ENCODE peak calls at places on chromosomes 5 and 9, in eight cellular contexts. H, P, W, S, Y, G, M and B are unnamed samples.

GRCh38 chr5:170429014-170429413 is 39.8 kb upstream of the KCNMB1 start:
- DNase-seq in H (no peak), P (no peak), W (no peak), S (no peak), Y (no peak), G (no peak), M (no peak), B (no peak)

GRCh38 chr9:35552837-35553236 is 52.2 kb upstream of the TESK1 start:
- DNase-seq in H (no peak), P (no peak), W (no peak), S (no peak), Y (no peak), G (no peak), M (no peak), B (no peak)

GRCh38 chr5:131548190-131548589 is 86.8 kb downstream of the RAPGEF6 start:
- DNase-seq in H (no peak), P (no peak), W (no peak), S (no peak), Y (no peak), G (no peak), M (no peak), B (no peak)

GRCh38 chr5:134969166-134969565 is 1.5 kb downstream of the CATSPER3 start:
- DNase-seq in H (no peak), P (no peak), W (no peak), S (no peak), Y (no peak), G (no peak), M (no peak), B (no peak)

GRCh38 chr5:126628102-126628501 is 27.4 kb downstream of the PHAX start:
- DNase-seq in H (no peak), P (no peak), W (no peak), S (no peak), Y (no peak), G (no peak), M (no peak), B (no peak)

GRCh38 chr9:131276891-131277672 is 772 bp upstream of the FAM78A start:
- DNase-seq in H (no peak), P (no peak), W (no peak), S (no peak), Y (peak), G (no peak), M (no peak), B (no peak)

GRCh38 chr5:143557061-143557818 is 153.8 kb upstream of the NR3C1 start:
- DNase-seq in H (no peak), P (no peak), W (no peak), S (no peak), Y (peak), G (no peak), M (peak), B (no peak)

GRCh38 chr9:108150736-108151135 is 661.2 kb upstream of the KLF4 start:
- DNase-seq in H (no peak), P (no peak), W (no peak), S (peak), Y (no peak), G (no peak), M (no peak), B (no peak)

GRCh38 chr5:60339691-60340191 is 360.2 kb downstream of the DEPDC1B start:
- DNase-seq in H (peak), P (no peak), W (no peak), S (no peak), Y (no peak), G (peak), M (no peak), B (peak)

GRCh38 chr5:134555889-134556311 is 30.4 kb downstream of the JADE2 start:
- DNase-seq in H (peak), P (no peak), W (peak), S (no peak), Y (peak), G (peak), M (no peak), B (peak)

GRCh38 chr9:87120610-87121009 is 173.3 kb upstream of the GAS1 start:
- DNase-seq in H (no peak), P (no peak), W (no peak), S (no peak), Y (no peak), G (no peak), M (no peak), B (no peak)

GRCh38 chr9:114465906-114466900 is 39.1 kb downstream of the WHRN start:
- DNase-seq in H (no peak), P (no peak), W (no peak), S (no peak), Y (no peak), G (no peak), M (no peak), B (no peak)

GRCh38 chr9:108397286-108397685 is 458.5 kb downstream of the ACTL7B start:
- DNase-seq in H (no peak), P (no peak), W (no peak), S (no peak), Y (no peak), G (no peak), M (no peak), B (no peak)

GRCh38 chr9:80866121-80866520 is 823.2 kb downstream of the TLE1 start:
- DNase-seq in H (no peak), P (no peak), W (no peak), S (no peak), Y (no peak), G (no peak), M (no peak), B (no peak)

GRCh38 chr5:95281211-95281610 is 3.7 kb downstream of the MCTP1 start:
- DNase-seq in H (peak), P (no peak), W (no peak), S (no peak), Y (no peak), G (peak), M (no peak), B (no peak)

GRCh38 chr5:1375871-1376850 is 31.3 kb upstream of the CLPTM1L start:
- DNase-seq in H (no peak), P (no peak), W (no peak), S (no peak), Y (no peak), G (no peak), M (no peak), B (no peak)

GRCh38 chr9:114732842-114733241 is 50.9 kb upstream of the TEX48 start:
- DNase-seq in H (no peak), P (no peak), W (no peak), S (no peak), Y (no peak), G (no peak), M (no peak), B (no peak)

GRCh38 chr9:100515578-100516494 is 42.9 kb downstream of the TMEFF1 start:
- DNase-seq in H (no peak), P (no peak), W (no peak), S (no peak), Y (no peak), G (no peak), M (no peak), B (no peak)

GRCh38 chr5:87388129-87388528 is 24.6 kb downstream of the CCNH start:
- DNase-seq in H (no peak), P (no peak), W (no peak), S (no peak), Y (no peak), G (no peak), M (no peak), B (no peak)

GRCh38 chr9:129381481-129381957 is 203.5 kb upstream of the IER5L start:
- DNase-seq in H (no peak), P (no peak), W (no peak), S (no peak), Y (no peak), G (no peak), M (no peak), B (no peak)

GRCh38 chr5:83184534-83184933 is 107.2 kb downstream of the XRCC4 start:
- DNase-seq in H (no peak), P (no peak), W (no peak), S (no peak), Y (no peak), G (no peak), M (no peak), B (no peak)

GRCh38 chr5:6305821-6306220 is 72.5 kb downstream of the MED10 start:
- DNase-seq in H (no peak), P (no peak), W (no peak), S (no peak), Y (no peak), G (no peak), M (no peak), B (no peak)

GRCh38 chr9:1591310-1591709 is 423.8 kb upstream of the SMARCA2 start:
- DNase-seq in H (no peak), P (no peak), W (no peak), S (no peak), Y (no peak), G (no peak), M (no peak), B (no peak)

GRCh38 chr9:111599948-111600343 is 499 bp upstream of the PTGR1 start:
- DNase-seq in H (no peak), P (no peak), W (no peak), S (no peak), Y (no peak), G (no peak), M (no peak), B (no peak)

GRCh38 chr5:67061511-67061910 is 135.1 kb downstream of the CD180 start:
- DNase-seq in H (no peak), P (no peak), W (no peak), S (no peak), Y (no peak), G (no peak), M (no peak), B (no peak)

GRCh38 chr9:123335227-123335985 is 20.6 kb upstream of the CRB2 start:
- DNase-seq in H (peak), P (no peak), W (no peak), S (peak), Y (no peak), G (no peak), M (no peak), B (peak)

GRCh38 chr9:93662952-93663572 is 86.7 kb downstream of the PHF2 start:
- DNase-seq in H (no peak), P (no peak), W (no peak), S (no peak), Y (no peak), G (no peak), M (no peak), B (no peak)

GRCh38 chr9:93910196-93910595 is 45.0 kb downstream of the BARX1 start:
- DNase-seq in H (no peak), P (no peak), W (no peak), S (no peak), Y (no peak), G (no peak), M (no peak), B (no peak)

GRCh38 chr5:129379406-129379805 is 80.7 kb upstream of the ADAMTS19 start:
- DNase-seq in H (no peak), P (no peak), W (no peak), S (no peak), Y (no peak), G (no peak), M (no peak), B (no peak)

GRCh38 chr5:154278908-154279307 is 88.4 kb downstream of the GALNT10 start:
- DNase-seq in H (no peak), P (no peak), W (no peak), S (no peak), Y (no peak), G (no peak), M (no peak), B (no peak)

GRCh38 chr5:155575861-155576260 is 562.3 kb downstream of the KIF4B start:
- DNase-seq in H (no peak), P (no peak), W (no peak), S (no peak), Y (no peak), G (peak), M (no peak), B (no peak)

GRCh38 chr9:89919171-89919681 is 314.4 kb downstream of the GADD45G start:
- DNase-seq in H (no peak), P (peak), W (no peak), S (no peak), Y (peak), G (no peak), M (peak), B (no peak)

GRCh38 chr9:10134266-10134665 is 478.5 kb downstream of the PTPRD start:
- DNase-seq in H (no peak), P (no peak), W (no peak), S (no peak), Y (no peak), G (no peak), M (no peak), B (no peak)

GRCh38 chr9:70411141-70411929 is 3.1 kb downstream of the KLF9 start:
- DNase-seq in H (peak), P (no peak), W (peak), S (no peak), Y (no peak), G (peak), M (no peak), B (peak)

GRCh38 chr9:92294297-92294676 is 790 bp upstream of the IARS1 start:
- DNase-seq in H (no peak), P (no peak), W (no peak), S (no peak), Y (no peak), G (no peak), M (no peak), B (no peak)

GRCh38 chr9:127785933-127786772 is at the start of gene CDK9:
- DNase-seq in H (peak), P (peak), W (peak), S (no peak), Y (peak), G (peak), M (peak), B (peak)

GRCh38 chr9:123206064-123206463 is 62.3 kb downstream of the STRBP start:
- DNase-seq in H (no peak), P (no peak), W (no peak), S (no peak), Y (no peak), G (no peak), M (no peak), B (no peak)

GRCh38 chr5:2889946-2890475 is 138.5 kb upstream of the IRX2 start:
- DNase-seq in H (no peak), P (no peak), W (no peak), S (no peak), Y (no peak), G (no peak), M (no peak), B (no peak)